ENCODE peak calls at places on chromosome 16, in seven cellular contexts. S is colonic mucosa, Y is fibroblast of the aortic adventitia, H is mucosa of descending colon, N is body of pancreas, A is AG09309, D is IMR-90. J is an unnamed sample.

GRCh38 chr16:85425061-85425662 is 188.0 kb upstream of the GSE1 start:
- DNase-seq in H (peak; percentile 49), N (peak; percentile 10), S (peak; percentile 24), A (no peak), Y (no peak), D (no peak), J (no peak)

GRCh38 chr16:66511615-66512500 is 38.1 kb downstream of the TK2 start:
- DNase-seq in H (no peak), D (peak; percentile 72), S (no peak), N (no peak), A (no peak), Y (peak; percentile 82), J (peak; percentile 84)

GRCh38 chr16:11242658-11243057 is 13.3 kb downstream of the SOCS1 start:
- DNase-seq in H (no peak), D (no peak), A (no peak), N (no peak), Y (no peak), S (no peak), J (no peak)

GRCh38 chr16:79093554-79093967 is 507.0 kb downstream of the MAF start:
- DNase-seq in D (no peak), H (peak; percentile 52), N (no peak), S (peak; percentile 24), A (no peak), Y (no peak), J (no peak)

GRCh38 chr16:67936876-67937605 is 391 bp upstream of the PSMB10 start:
- DNase-seq in H (no peak), Y (no peak), N (no peak), A (no peak), S (no peak), D (no peak), J (no peak)

GRCh38 chr16:69880640-69881133 is 70.4 kb upstream of the CLEC18A start:
- DNase-seq in Y (peak; percentile 45), A (no peak), S (no peak), N (no peak), H (no peak), D (peak; percentile 44), J (peak; percentile 52)

GRCh38 chr16:21033707-21034106 is 116.9 kb downstream of the DNAH3 start:
- DNase-seq in N (no peak), A (no peak), S (no peak), H (no peak), Y (no peak), D (no peak), J (peak; percentile 4)

GRCh38 chr16:84829168-84829965 is 9.6 kb downstream of the CRISPLD2 start:
- DNase-seq in A (peak; percentile 71), Y (peak; percentile 91), S (peak; percentile 46), H (no peak), D (peak; percentile 93), N (no peak), J (peak; percentile 87)

GRCh38 chr16:86772671-86773338 is 194.5 kb downstream of the FOXL1 start:
- DNase-seq in N (no peak), Y (peak; percentile 68), H (no peak), A (no peak), S (no peak), D (peak; percentile 58), J (peak; percentile 70)

GRCh38 chr16:85055503-85056210 is 28.1 kb downstream of the KIAA0513 start:
- DNase-seq in Y (peak; percentile 78), A (peak; percentile 5), D (peak; percentile 63), H (peak; percentile 73), N (no peak), S (peak; percentile 53), J (peak; percentile 64)

GRCh38 chr16:25585526-25585925 is 106.2 kb upstream of the HS3ST4 start:
- DNase-seq in D (no peak), Y (no peak), N (no peak), H (no peak), A (no peak), S (no peak), J (no peak)

GRCh38 chr16:46822270-46822669 is 8.7 kb downstream of the C16orf87 start:
- DNase-seq in S (no peak), H (no peak), D (peak; percentile 91), Y (peak; percentile 74), A (peak; percentile 24), N (no peak), J (peak; percentile 10)

GRCh38 chr16:85227262-85227923 is 115.1 kb upstream of the CIBAR2 start:
- DNase-seq in Y (no peak), S (no peak), H (no peak), D (no peak), A (no peak), N (no peak), J (no peak)

GRCh38 chr16:89599902-89600301 is 13.5 kb upstream of the DPEP1 start:
- DNase-seq in Y (no peak), A (no peak), N (no peak), D (no peak), S (no peak), H (no peak), J (no peak)

GRCh38 chr16:79599837-79600635 is 501 bp downstream of the MAF start:
- DNase-seq in N (peak; percentile 47), Y (no peak), D (no peak), A (no peak), S (peak; percentile 32), H (peak; percentile 70), J (no peak)

GRCh38 chr16:66406534-66407368 is 20.3 kb upstream of the BEAN1 start:
- DNase-seq in D (peak; percentile 49), N (peak; percentile 85), S (peak; percentile 91), A (no peak), H (peak; percentile 82), Y (peak; percentile 70), J (peak; percentile 59)

GRCh38 chr16:87780385-87780989 is 14.7 kb upstream of the KLHDC4 start:
- DNase-seq in D (peak; percentile 38), N (no peak), A (no peak), Y (peak; percentile 17), H (peak; percentile 65), S (peak; percentile 33), J (peak; percentile 40)

GRCh38 chr16:87495578-87495977 is 2.8 kb upstream of the ZCCHC14 start:
- DNase-seq in D (no peak), S (no peak), H (no peak), A (no peak), Y (no peak), N (no peak), J (no peak)

GRCh38 chr16:69166221-69166833 is 20.6 kb upstream of the SNTB2 start:
- DNase-seq in D (peak; percentile 82), H (no peak), S (no peak), Y (peak; percentile 39), N (no peak), A (no peak), J (peak; percentile 80)

GRCh38 chr16:54140057-54140787 is 146.4 kb downstream of the IRX3 start:
- DNase-seq in Y (peak; percentile 30), H (no peak), A (no peak), S (no peak), D (peak; percentile 8), N (no peak), J (no peak)

GRCh38 chr16:85593503-85594195 is 19.5 kb upstream of the GSE1 start:
- DNase-seq in H (no peak), Y (no peak), D (no peak), S (no peak), N (no peak), A (no peak), J (no peak)

GRCh38 chr16:4613636-4614570 is 785 bp downstream of the UBALD1 start:
- DNase-seq in S (no peak), N (peak; percentile 46), H (no peak), A (no peak), D (peak; percentile 48), Y (peak; percentile 25), J (peak; percentile 35)

GRCh38 chr16:73356401-73357079 is 308.6 kb upstream of the ZFHX3 start:
- DNase-seq in Y (no peak), H (no peak), A (no peak), S (no peak), N (no peak), D (no peak), J (no peak)

GRCh38 chr16:23728112-23728477 is 15.1 kb upstream of the ERN2 start:
- DNase-seq in S (no peak), D (no peak), H (no peak), N (no peak), A (no peak), Y (no peak), J (no peak)
- TF ChIP-seq CTCF in S (no peak), D (no peak), H (no peak), N (no peak), A (no peak), Y (no peak), J (no peak)

DNA sequence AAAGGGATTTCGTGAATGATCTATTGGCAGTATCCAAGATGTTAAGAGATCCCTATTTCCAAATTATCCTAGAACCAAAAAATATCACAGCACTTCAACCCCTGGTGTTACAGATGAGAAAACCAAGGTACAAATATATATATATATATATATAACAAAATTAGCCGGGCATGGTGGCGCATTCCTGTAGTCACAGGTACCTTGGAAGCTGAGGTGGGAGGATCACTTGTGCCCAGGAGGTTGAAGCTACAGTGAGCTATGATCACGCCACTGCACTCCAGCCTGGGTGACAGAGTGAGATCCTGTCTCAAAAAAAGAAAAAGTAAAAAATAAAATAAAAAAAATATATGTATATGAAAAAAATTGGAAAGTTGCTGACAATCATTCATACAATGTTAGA is 637 bp upstream of the CLN3 start:
- DNase-seq in N (no peak), H (no peak), Y (no peak), D (no peak), S (no peak), A (no peak), J (no peak)
- H3K4me3 ChIP-seq in N (no peak overlapping the region), H (no peak overlapping the region), Y (peak overlapping the region; percentile 22), D (peak overlapping the region; percentile 97), S (peak overlapping the region; percentile 93), A (no peak overlapping the region), J (no peak overlapping the region)

DNA sequence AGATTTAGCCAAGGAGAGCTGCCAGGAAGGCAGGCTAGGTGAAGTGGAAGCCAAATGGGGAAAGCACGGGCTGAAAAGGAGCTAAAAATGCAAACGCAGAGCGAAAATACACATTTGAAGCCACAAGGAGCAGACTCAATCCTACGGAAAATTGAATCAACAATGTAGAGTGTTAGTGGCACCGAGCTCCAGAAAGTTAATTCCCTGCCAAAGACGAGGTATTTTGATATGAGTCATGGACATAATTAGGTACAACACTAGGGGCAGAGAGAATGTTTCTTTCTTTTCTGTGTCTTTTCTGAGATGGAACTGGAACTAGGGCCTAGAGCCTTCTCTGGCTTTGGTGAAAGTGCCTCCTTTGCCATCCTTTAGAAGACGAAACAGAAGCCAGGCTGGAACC is 20.7 kb downstream of the GSG1L start:
- DNase-seq in H (no peak), N (no peak), A (peak; percentile 2), D (peak; percentile 27), Y (peak; percentile 39), S (no peak), J (peak; percentile 17)
- TF ChIP-seq CTCF in H (no peak), N (no peak), A (no peak), D (no peak), Y (no peak), S (no peak), J (no peak)

DNA sequence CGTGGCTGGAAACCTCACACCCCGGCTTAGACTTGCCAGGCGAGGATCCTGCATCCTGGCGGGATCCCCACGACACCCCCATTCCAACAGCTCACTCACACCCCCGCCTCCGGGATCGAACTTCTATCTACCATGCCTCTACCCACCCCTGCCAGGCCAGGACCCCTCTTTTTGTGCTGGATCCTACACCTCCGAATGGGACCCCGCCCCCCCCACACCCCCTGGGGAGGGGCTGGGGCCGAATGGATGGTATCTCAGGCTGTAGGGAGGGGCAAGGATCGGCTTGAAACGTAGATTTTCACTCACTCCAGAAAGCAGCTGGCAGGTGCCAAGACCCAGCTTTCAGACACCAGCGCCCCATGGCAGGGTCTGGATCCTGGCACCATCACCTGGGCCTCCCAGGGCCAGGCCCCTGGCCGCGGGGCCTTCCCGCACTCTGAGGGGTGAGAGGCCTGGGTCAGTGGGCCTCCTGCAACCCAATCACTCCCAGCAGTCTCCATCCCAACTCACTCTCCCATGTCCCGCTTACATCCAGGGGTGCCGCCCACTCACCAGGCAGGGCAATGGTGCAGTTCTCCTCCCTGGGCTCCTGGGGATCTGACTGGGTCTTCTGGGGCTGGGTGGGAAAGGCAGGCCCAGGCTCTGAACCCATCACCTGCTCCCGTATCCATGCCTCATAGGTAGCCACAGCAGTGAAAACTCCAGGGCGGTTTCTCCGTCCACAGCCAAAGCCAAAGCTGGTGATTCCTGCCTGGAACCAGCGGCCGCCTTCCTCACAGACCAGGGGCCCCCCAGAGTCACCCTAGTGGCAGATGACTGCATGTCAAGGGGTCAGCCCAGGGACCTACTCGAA is 6.6 kb downstream of the PRSS36 start:
- DNase-seq in A (no peak), H (peak; percentile 72), D (no peak), N (peak; percentile 45), Y (no peak), S (peak; percentile 50), J (no peak)
- H3K4me3 ChIP-seq in A (no peak overlapping the region), H (no peak overlapping the region), D (peak overlapping the region; percentile 49), N (no peak overlapping the region), Y (peak overlapping the region; percentile 60), S (peak overlapping the region; percentile 40), J (no peak overlapping the region)

J was measured in fibroblast of mammary gland.